ENCODE peak calls at places on chromosomes 16 and 17, in eight cellular contexts. P is fibroblast of pulmonary artery, K is psoas muscle, D is cardiac fibroblast, B is Peyer's patch, X is transverse colon, L is coronary artery, I is lower lobe of right lung. E is an unnamed sample.

GRCh38 chr17:80006339-80006720 is 29.3 kb downstream of the TBC1D16 start:
- DNase-seq in D (no peak), P (no peak), I (no peak), L (no peak), X (no peak), K (peak; percentile 13), B (no peak), E (no peak)

GRCh38 chr16:84334058-84334457 is 34.3 kb upstream of the ATP2C2 start:
- DNase-seq in D (no peak), X (peak; percentile 59), K (no peak), L (no peak), I (no peak), B (peak; percentile 65), P (no peak), E (no peak)

GRCh38 chr16:73172621-73173312 is 124.8 kb upstream of the ZFHX3 start:
- DNase-seq in X (peak; percentile 86), K (peak; percentile 76), B (peak; percentile 70), L (no peak), P (peak; percentile 96), I (peak; percentile 71), D (peak; percentile 98), E (no peak)

GRCh38 chr16:81473561-81473960 is 29.0 kb downstream of the CMIP start:
- DNase-seq in K (no peak), B (no peak), P (peak; percentile 62), I (no peak), L (no peak), X (no peak), D (peak; percentile 72), E (no peak)

GRCh38 chr17:22373911-22374310 is 681.6 kb downstream of the KCNJ18 start:
- DNase-seq in I (no peak), D (no peak), X (no peak), P (no peak), L (no peak), B (no peak), K (no peak), E (no peak)

GRCh38 chr16:57137566-57138273 is 45.3 kb downstream of the CPNE2 start:
- DNase-seq in B (no peak), X (no peak), D (no peak), K (no peak), L (no peak), I (no peak), P (no peak), E (no peak)

GRCh38 chr17:47266782-47267181 is 13.2 kb downstream of the ITGB3 start:
- DNase-seq in B (no peak), D (no peak), P (peak; percentile 30), K (no peak), X (no peak), L (no peak), I (no peak), E (no peak)

GRCh38 chr17:38421224-38421841 is 6.9 kb upstream of the ARHGAP23 start:
- DNase-seq in D (peak; percentile 79), L (no peak), B (no peak), I (no peak), K (no peak), P (peak; percentile 70), X (no peak), E (no peak)

GRCh38 chr17:38869647-38870258 is at the start of gene LASP1:
- DNase-seq in X (peak; percentile 93), B (peak; percentile 96), D (peak; percentile 93), P (peak; percentile 89), L (peak; percentile 93), K (peak; percentile 87), I (peak; percentile 92), E (peak; percentile 86)

GRCh38 chr16:72467157-72467759 is 295.3 kb upstream of the PMFBP1 start:
- DNase-seq in X (no peak), I (no peak), B (no peak), K (no peak), L (no peak), P (peak; percentile 78), D (peak; percentile 77), E (peak; percentile 10)

GRCh38 chr16:16045879-16046278 is 96.5 kb downstream of the ABCC1 start:
- DNase-seq in X (no peak), L (no peak), K (no peak), P (no peak), D (no peak), B (no peak), I (no peak), E (peak; percentile 56)

GRCh38 chr17:74842599-74843351 is 16.9 kb downstream of the GRIN2C start:
- DNase-seq in P (peak; percentile 69), B (peak; percentile 74), I (peak; percentile 87), K (peak; percentile 77), D (peak; percentile 75), L (no peak), X (peak; percentile 68), E (peak; percentile 73)

GRCh38 chr17:27762527-27763305 is 37.6 kb downstream of the NOS2 start:
- DNase-seq in P (peak; percentile 57), B (no peak), D (peak; percentile 31), I (no peak), L (no peak), K (no peak), X (no peak), E (peak; percentile 59)

GRCh38 chr17:77824780-77825280 is 133.7 kb upstream of the TNRC6C start:
- DNase-seq in B (no peak), D (no peak), P (no peak), I (peak; percentile 19), X (no peak), K (no peak), L (no peak), E (no peak)

GRCh38 chr16:85534536-85535351 is 78.4 kb upstream of the GSE1 start:
- DNase-seq in X (no peak), L (no peak), D (no peak), K (no peak), I (no peak), B (no peak), P (no peak), E (no peak)

GRCh38 chr17:3865166-3865565 is 19.1 kb upstream of the NCBP3 start:
- DNase-seq in P (peak; percentile 34), L (no peak), I (peak; percentile 62), X (no peak), B (no peak), K (peak; percentile 46), D (no peak), E (no peak)

GRCh38 chr16:539901-540530 is 12.5 kb downstream of the CAPN15 start:
- DNase-seq in P (no peak), X (no peak), I (no peak), D (no peak), K (no peak), L (no peak), B (no peak), E (no peak)
- TF ChIP-seq CTCF in P (no peak), X (no peak), I (no peak), D (peak; percentile 28), K (no peak), L (no peak), B (no peak), E (no peak)

GRCh38 chr16:12162586-12162985 is 186.1 kb downstream of the SNX29 start:
- DNase-seq in K (no peak), I (no peak), P (no peak), X (no peak), D (no peak), B (no peak), L (no peak), E (no peak)

GRCh38 chr16:12168054-12169018 is 191.8 kb downstream of the SNX29 start:
- DNase-seq in L (no peak), D (no peak), P (no peak), I (no peak), K (no peak), B (no peak), X (no peak), E (no peak)

GRCh38 chr16:12170103-12171025 is 193.8 kb downstream of the SNX29 start:
- DNase-seq in I (no peak), B (no peak), X (no peak), L (no peak), P (peak; percentile 44), K (peak; percentile 26), D (peak; percentile 46), E (no peak)

GRCh38 chr16:12163970-12164369 is 187.4 kb downstream of the SNX29 start:
- DNase-seq in L (no peak), D (no peak), B (no peak), K (no peak), X (no peak), P (no peak), I (no peak), E (no peak)

DNA sequence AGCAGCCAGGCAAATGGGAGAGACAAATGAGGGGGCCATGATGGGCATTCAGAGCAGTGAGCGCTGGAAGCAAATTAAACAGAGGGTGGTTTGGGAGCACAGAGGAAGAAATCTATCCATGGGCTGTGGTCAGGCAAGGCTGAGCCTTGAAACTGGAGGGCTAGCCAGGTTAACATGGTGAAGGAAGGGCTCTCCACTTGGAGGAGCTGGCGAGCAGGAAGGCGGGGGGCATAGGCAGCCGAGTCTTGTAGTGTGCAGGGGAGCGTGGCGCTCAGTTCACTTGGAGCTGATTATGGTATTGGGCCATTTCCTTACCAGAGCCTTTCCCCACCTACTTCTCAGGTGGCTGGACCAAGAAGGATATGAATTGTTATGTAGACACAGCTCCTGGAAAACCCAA is 189.7 kb downstream of the SNX29 start:
- DNase-seq in B (no peak), K (no peak), I (no peak), D (no peak), L (no peak), P (no peak), X (no peak), E (no peak)
- TF ChIP-seq CTCF in B (no peak), K (no peak), I (no peak), D (no peak), L (no peak), P (no peak), X (no peak), E (no peak)

DNA sequence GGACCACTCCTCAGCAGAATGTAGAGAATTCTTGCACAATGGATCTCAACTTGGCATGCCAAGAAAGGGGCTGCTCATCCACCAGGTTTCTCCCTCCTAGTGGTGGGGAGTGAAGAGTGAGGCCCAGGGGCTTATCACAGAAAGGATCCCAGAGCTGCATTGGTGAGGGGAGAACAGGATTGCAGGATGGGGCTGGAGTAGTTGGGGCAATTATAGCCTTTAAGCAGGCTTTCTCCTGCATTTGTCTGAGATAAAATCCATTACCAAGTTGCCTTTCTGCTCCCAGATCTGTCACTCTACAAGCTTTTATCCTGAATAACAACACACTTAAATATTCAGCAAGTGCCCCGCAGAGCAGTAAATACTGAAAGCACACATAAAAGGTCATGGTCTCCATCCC is 130.8 kb upstream of the CES5A start:
- DNase-seq in X (no peak), B (no peak), D (no peak), K (no peak), I (no peak), L (no peak), P (no peak), E (no peak)
- TF ChIP-seq CTCF in X (no peak), B (no peak), D (no peak), K (no peak), I (no peak), L (no peak), P (no peak), E (no peak)

DNA sequence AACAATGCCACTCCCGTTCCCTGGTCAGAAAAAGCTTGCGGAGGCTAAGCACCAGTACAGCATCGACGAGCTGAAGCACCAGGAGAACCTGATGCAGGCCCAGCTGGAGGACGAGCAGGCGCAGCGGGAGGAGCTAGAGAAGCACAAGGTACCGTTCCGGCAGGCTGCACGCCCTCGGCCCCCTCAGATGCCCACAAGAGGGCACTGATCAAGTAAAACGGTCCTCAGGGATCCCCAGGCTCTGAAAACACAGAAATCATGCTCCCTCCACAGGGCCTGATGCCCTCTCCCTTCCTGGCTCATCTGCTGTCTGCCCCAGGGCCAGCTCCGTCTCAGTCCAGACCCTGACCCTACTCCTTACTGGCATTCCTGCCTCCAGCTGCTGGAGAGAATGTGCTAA is 21.6 kb downstream of the DRC3 start:
- DNase-seq in X (no peak), K (peak; percentile 29), B (no peak), I (no peak), L (no peak), D (peak; percentile 34), P (peak; percentile 33), E (peak; percentile 58)
- TF ChIP-seq CTCF in X (no peak), K (peak; percentile 16), B (no peak), I (peak; percentile 24), L (no peak), D (no peak), P (peak; percentile 39), E (no peak)

E was measured in endothelial cell.